ENCODE peak calls at places on chromosomes 11 and 22, in six cellular contexts. One of them, this sample, is unnamed.

GRCh38 chr11:65274734-65275682 is 13.2 kb downstream of the POLA2 start:
- DNase-seq in NCI-H1105: peak
- DNase-seq in body of pancreas: peak
- DNase-seq in D341Med: peak
- DNase-seq in NCI-H2227 treated with DMSO at 0.1 percent for 48 hours: peak
- DNase-seq in B cell: no peak
- DNase-seq in this sample: peak

GRCh38 chr22:36925388-36926290 is 12.2 kb downstream of the CSF2RB start:
- DNase-seq in NCI-H1105: no peak
- DNase-seq in B cell: no peak
- DNase-seq in body of pancreas: no peak
- DNase-seq in D341Med: no peak
- DNase-seq in NCI-H2227 treated with DMSO at 0.1 percent for 48 hours: no peak
- DNase-seq in this sample: peak

GRCh38 chr11:90423378-90423777 is 200.5 kb upstream of the CHORDC1 start:
- DNase-seq in NCI-H1105: no peak
- DNase-seq in body of pancreas: no peak
- DNase-seq in NCI-H2227 treated with DMSO at 0.1 percent for 48 hours: no peak
- DNase-seq in D341Med: no peak
- DNase-seq in B cell: no peak
- DNase-seq in this sample: no peak

GRCh38 chr22:23215294-23216204 is 35.2 kb downstream of the BCR start:
- DNase-seq in B cell: no peak
- DNase-seq in body of pancreas: peak
- DNase-seq in NCI-H2227 treated with DMSO at 0.1 percent for 48 hours: no peak
- DNase-seq in D341Med: no peak
- DNase-seq in NCI-H1105: no peak
- DNase-seq in this sample: peak

GRCh38 chr22:40757071-40757470 is 62.1 kb downstream of the SLC25A17 start:
- DNase-seq in body of pancreas: no peak
- DNase-seq in NCI-H1105: no peak
- DNase-seq in NCI-H2227 treated with DMSO at 0.1 percent for 48 hours: no peak
- DNase-seq in B cell: no peak
- DNase-seq in D341Med: no peak
- DNase-seq in this sample: no peak

GRCh38 chr22:45547016-45547345 is 44.3 kb downstream of the FBLN1 start:
- DNase-seq in B cell: no peak
- DNase-seq in body of pancreas: no peak
- DNase-seq in D341Med: no peak
- DNase-seq in NCI-H2227 treated with DMSO at 0.1 percent for 48 hours: no peak
- DNase-seq in NCI-H1105: no peak
- DNase-seq in this sample: no peak

GRCh38 chr11:117058761-117059233 is 39.4 kb downstream of the SIK3 start:
- DNase-seq in D341Med: no peak
- DNase-seq in NCI-H1105: no peak
- DNase-seq in body of pancreas: no peak
- DNase-seq in B cell: no peak
- DNase-seq in NCI-H2227 treated with DMSO at 0.1 percent for 48 hours: peak
- DNase-seq in this sample: peak

GRCh38 chr11:65554057-65554818 is 3.9 kb downstream of the LTBP3 start:
- DNase-seq in NCI-H2227 treated with DMSO at 0.1 percent for 48 hours: no peak
- DNase-seq in B cell: no peak
- DNase-seq in body of pancreas: no peak
- DNase-seq in D341Med: no peak
- DNase-seq in NCI-H1105: no peak
- DNase-seq in this sample: no peak

GRCh38 chr11:61627831-61628753 is 47.2 kb upstream of the SYT7 start:
- DNase-seq in NCI-H2227 treated with DMSO at 0.1 percent for 48 hours: peak
- DNase-seq in D341Med: peak
- DNase-seq in NCI-H1105: peak
- DNase-seq in body of pancreas: peak
- DNase-seq in B cell: no peak
- DNase-seq in this sample: peak

GRCh38 chr11:18912883-18913282 is 26.3 kb downstream of the MRGPRX1 start:
- DNase-seq in NCI-H1105: no peak
- DNase-seq in D341Med: no peak
- DNase-seq in body of pancreas: no peak
- DNase-seq in NCI-H2227 treated with DMSO at 0.1 percent for 48 hours: no peak
- DNase-seq in B cell: no peak
- DNase-seq in this sample: no peak

GRCh38 chr11:92504004-92504403 is 279.4 kb downstream of the FAT3 start:
- DNase-seq in NCI-H2227 treated with DMSO at 0.1 percent for 48 hours: no peak
- DNase-seq in body of pancreas: no peak
- DNase-seq in B cell: no peak
- DNase-seq in NCI-H1105: no peak
- DNase-seq in D341Med: no peak
- DNase-seq in this sample: no peak

GRCh38 chr11:62132188-62132587 is 8.4 kb downstream of the INCENP start:
- DNase-seq in NCI-H1105: no peak
- DNase-seq in NCI-H2227 treated with DMSO at 0.1 percent for 48 hours: no peak
- DNase-seq in D341Med: peak
- DNase-seq in body of pancreas: no peak
- DNase-seq in B cell: no peak
- DNase-seq in this sample: no peak

GRCh38 chr11:62671272-62671603 is 235 bp upstream of the UQCC3 start:
- DNase-seq in NCI-H1105: no peak
- DNase-seq in body of pancreas: no peak
- DNase-seq in B cell: no peak
- DNase-seq in D341Med: no peak
- DNase-seq in NCI-H2227 treated with DMSO at 0.1 percent for 48 hours: no peak
- DNase-seq in this sample: no peak

GRCh38 chr11:33773399-33774355 is 643 bp downstream of the FBXO3 start:
- DNase-seq in body of pancreas: no peak
- DNase-seq in NCI-H2227 treated with DMSO at 0.1 percent for 48 hours: no peak
- DNase-seq in B cell: peak
- DNase-seq in NCI-H1105: peak
- DNase-seq in D341Med: no peak
- DNase-seq in this sample: peak

GRCh38 chr22:42343136-42343484 is 72.7 kb upstream of the TCF20 start:
- DNase-seq in NCI-H1105: peak
- DNase-seq in B cell: no peak
- DNase-seq in body of pancreas: peak
- DNase-seq in NCI-H2227 treated with DMSO at 0.1 percent for 48 hours: no peak
- DNase-seq in D341Med: no peak
- DNase-seq in this sample: no peak

GRCh38 chr11:26847459-26847858 is 125.6 kb upstream of the SLC5A12 start:
- DNase-seq in NCI-H2227 treated with DMSO at 0.1 percent for 48 hours: no peak
- DNase-seq in D341Med: no peak
- DNase-seq in body of pancreas: no peak
- DNase-seq in NCI-H1105: no peak
- DNase-seq in B cell: no peak
- DNase-seq in this sample: no peak

GRCh38 chr11:15707971-15708370 is 593.2 kb downstream of the INSC start:
- DNase-seq in NCI-H2227 treated with DMSO at 0.1 percent for 48 hours: no peak
- DNase-seq in body of pancreas: peak
- DNase-seq in B cell: no peak
- DNase-seq in D341Med: no peak
- DNase-seq in NCI-H1105: peak
- DNase-seq in this sample: peak

GRCh38 chr11:13955971-13956421 is 6.5 kb upstream of the SPON1 start:
- DNase-seq in NCI-H1105: peak
- DNase-seq in D341Med: peak
- DNase-seq in B cell: peak
- DNase-seq in NCI-H2227 treated with DMSO at 0.1 percent for 48 hours: peak
- DNase-seq in body of pancreas: peak
- DNase-seq in this sample: peak

GRCh38 chr11:119793335-119793984 is 64.5 kb upstream of the NECTIN1 start:
- DNase-seq in D341Med: no peak
- DNase-seq in NCI-H1105: no peak
- DNase-seq in B cell: no peak
- DNase-seq in body of pancreas: no peak
- DNase-seq in NCI-H2227 treated with DMSO at 0.1 percent for 48 hours: no peak
- DNase-seq in this sample: no peak

GRCh38 chr22:17795143-17795542 is 20.9 kb upstream of the BID start:
- DNase-seq in body of pancreas: no peak
- DNase-seq in D341Med: no peak
- DNase-seq in NCI-H2227 treated with DMSO at 0.1 percent for 48 hours: no peak
- DNase-seq in NCI-H1105: no peak
- DNase-seq in B cell: no peak
- DNase-seq in this sample: no peak

GRCh38 chr11:24738972-24739371 is 242.1 kb downstream of the LUZP2 start:
- DNase-seq in body of pancreas: no peak
- DNase-seq in NCI-H1105: no peak
- DNase-seq in B cell: no peak
- DNase-seq in D341Med: no peak
- DNase-seq in NCI-H2227 treated with DMSO at 0.1 percent for 48 hours: no peak
- DNase-seq in this sample: no peak

GRCh38 chr22:47124946-47125345 is 362.5 kb downstream of the TBC1D22A start:
- DNase-seq in NCI-H1105: no peak
- DNase-seq in B cell: no peak
- DNase-seq in D341Med: no peak
- DNase-seq in NCI-H2227 treated with DMSO at 0.1 percent for 48 hours: no peak
- DNase-seq in body of pancreas: no peak
- DNase-seq in this sample: no peak

This sample was measured in AG08396.